ENCODE peak calls at places on chromosomes 3 and 15, in four cellular contexts. B is foreskin fibroblast, W is ELR, R is NCI-H69. X is an unnamed sample.

GRCh38 chr3:123098411-123099330 is 31.8 kb downstream of the PDIA5 start:
- DNase-seq in R (no peak), W (no peak), B (no peak), X (no peak)

GRCh38 chr3:178849220-178849910 is 222.2 kb downstream of the ZMAT3 start:
- DNase-seq in W (no peak), B (no peak), R (peak; percentile 66), X (no peak)

GRCh38 chr3:25820372-25820771 is 30.5 kb downstream of the OXSM start:
- DNase-seq in W (peak; percentile 96), R (peak; percentile 31), B (peak; percentile 97), X (peak; percentile 84)

GRCh38 chr3:158711886-158712285 is 20.4 kb downstream of the RARRES1 start:
- DNase-seq in B (peak; percentile 83), W (peak; percentile 87), R (no peak), X (peak; percentile 59)

GRCh38 chr15:86267892-86268291 is 188.2 kb downstream of the AGBL1 start:
- DNase-seq in R (no peak), W (no peak), B (no peak), X (no peak)

GRCh38 chr3:50649451-50649931 is 25.2 kb upstream of the DOCK3 start:
- DNase-seq in B (no peak), W (no peak), R (no peak), X (no peak)

GRCh38 chr3:29764059-29764458 is 483.2 kb downstream of the RBMS3 start:
- DNase-seq in W (peak; percentile 41), B (peak; percentile 92), R (peak; percentile 88), X (peak; percentile 46)

GRCh38 chr3:123102826-123103225 is 36.0 kb downstream of the PDIA5 start:
- DNase-seq in R (no peak), W (no peak), B (no peak), X (no peak)

GRCh38 chr3:15934389-15935195 is 136.8 kb upstream of the ANKRD28 start:
- DNase-seq in B (peak; percentile 26), R (no peak), W (no peak), X (no peak)

GRCh38 chr15:59457103-59457502 is 19.1 kb downstream of the FAM81A start:
- DNase-seq in W (peak; percentile 19), B (no peak), R (no peak), X (no peak)

GRCh38 chr3:142993958-142994442 is 7.4 kb upstream of the U2SURP start:
- DNase-seq in B (peak; percentile 87), R (peak; percentile 63), W (peak; percentile 78), X (no peak)

GRCh38 chr15:57692709-57693108 is 13.8 kb upstream of the POLR2M start:
- DNase-seq in B (peak; percentile 58), W (no peak), R (no peak), X (no peak)

GRCh38 chr3:115562636-115563267 is 60.6 kb upstream of the GAP43 start:
- DNase-seq in R (no peak), W (no peak), B (no peak), X (no peak)

GRCh38 chr3:38099518-38099917 is 37.4 kb downstream of the ACAA1 start:
- DNase-seq in W (no peak), B (no peak), R (no peak), X (no peak)

GRCh38 chr3:172713316-172713715 is 2.4 kb upstream of the NCEH1 start:
- DNase-seq in W (no peak), R (peak; percentile 16), B (no peak), X (no peak)

GRCh38 chr3:185716436-185717090 is 108.3 kb downstream of the IGF2BP2 start:
- DNase-seq in B (no peak), W (peak; percentile 63), R (no peak), X (no peak)

GRCh38 chr3:134029256-134029733 is 430 bp downstream of the SLCO2A1 start:
- DNase-seq in W (peak; percentile 10), B (peak; percentile 36), R (peak; percentile 37), X (no peak)

GRCh38 chr15:70835415-70835814 is 18.5 kb downstream of the LARP6 start:
- DNase-seq in B (no peak), W (no peak), R (no peak), X (no peak)

GRCh38 chr15:91784973-91785709 is 68.4 kb upstream of the SLCO3A1 start:
- DNase-seq in W (no peak), R (no peak), B (no peak), X (no peak)

GRCh38 chr3:54600441-54601204 is 327.2 kb downstream of the LRTM1 start:
- DNase-seq in W (no peak), R (no peak), B (no peak), X (no peak)

GRCh38 chr3:156997351-156997750 is 162.6 kb downstream of the CCNL1 start:
- DNase-seq in B (peak; percentile 72), R (no peak), W (no peak), X (no peak)

X was measured in HS-27A.